ENCODE peak calls at places on chromosome 18, in five cellular contexts. O is NCI-H748 treated with DMSO at 0.1 percent for 48 hours, C is AG10803, U is NCI-H82, G is osteocyte. P is an unnamed sample.
A peak's percentile ranks its signal among the peaks of the same experiment; 100 is the strongest.

GRCh38 chr18:61531182-61531581 is 198.0 kb downstream of the CDH20 start:
- DNase-seq in O (no peak), C (no peak), U (no peak), G (no peak), P (peak; percentile 86)

GRCh38 chr18:79494936-79495335 is 99.2 kb downstream of the NFATC1 start:
- DNase-seq in O (no peak), C (no peak), U (no peak), G (peak; percentile 60), P (no peak)

GRCh38 chr18:44798433-44799048 is 117.9 kb downstream of the SETBP1 start:
- DNase-seq in O (no peak), C (no peak), U (no peak), G (no peak), P (no peak)

GRCh38 chr18:39796413-39796812 is 2158.6 kb upstream of the PIK3C3 start:
- DNase-seq in O (no peak), C (no peak), U (no peak), G (no peak), P (no peak)

GRCh38 chr18:8480506-8481328 is 128.5 kb upstream of the RAB12 start:
- DNase-seq in O (peak; percentile 66), C (peak; percentile 59), U (peak; percentile 74), G (peak; percentile 83), P (peak; percentile 37)

GRCh38 chr18:59951591-59951990 is 51.8 kb downstream of the PMAIP1 start:
- DNase-seq in O (no peak), C (no peak), U (no peak), G (no peak), P (no peak)

GRCh38 chr18:28875059-28875458 is 698.1 kb upstream of the CDH2 start:
- DNase-seq in O (no peak), C (peak; percentile 56), U (no peak), G (no peak), P (no peak)

GRCh38 chr18:57998461-57998860 is 45.6 kb upstream of the NEDD4L start:
- DNase-seq in O (no peak), C (no peak), U (no peak), G (no peak), P (no peak)

GRCh38 chr18:54766631-54767030 is 61.6 kb upstream of the RAB27B start:
- DNase-seq in O (no peak), C (no peak), U (no peak), G (no peak), P (no peak)

GRCh38 chr18:75654928-75655745 is 227.6 kb upstream of the SMIM21 start:
- DNase-seq in O (no peak), C (peak; percentile 58), U (peak; percentile 74), G (no peak), P (peak; percentile 45)

GRCh38 chr18:28177828-28178635 is 1.1 kb upstream of the CDH2 start:
- DNase-seq in O (peak; percentile 65), C (peak; percentile 61), U (peak; percentile 78), G (peak; percentile 88), P (peak; percentile 92)

GRCh38 chr18:3857544-3857943 is 407.6 kb downstream of the TGIF1 start:
- DNase-seq in O (no peak), C (peak; percentile 20), U (no peak), G (no peak), P (no peak)

GRCh38 chr18:71324356-71324755 is 1035.5 kb downstream of the SOCS6 start:
- DNase-seq in O (no peak), C (no peak), U (no peak), G (no peak), P (no peak)

GRCh38 chr18:58046087-58046793 is 2.2 kb downstream of the NEDD4L start:
- DNase-seq in O (peak; percentile 80), C (no peak), U (peak; percentile 32), G (no peak), P (peak; percentile 39)

GRCh38 chr18:24322594-24323136 is 75.0 kb downstream of the OSBPL1A start:
- DNase-seq in O (no peak), C (peak; percentile 69), U (no peak), G (no peak), P (no peak)